ENCODE peak calls at places on chromosomes 6 and 20, in five cellular contexts. E is ovary, X is neural progenitor cell, R is breast epithelium, B is heart left ventricle. C is an unnamed sample.

GRCh38 chr6:4611441-4612129 is 164.6 kb upstream of the CDYL start:
- DNase-seq in E (no peak), X (no peak), R (no peak), B (no peak), C (no peak)

GRCh38 chr6:168118935-168119334 is 39.9 kb upstream of the FRMD1 start:
- DNase-seq in E (peak; percentile 6), X (no peak), R (no peak), B (no peak), C (peak; percentile 16)

GRCh38 chr6:13288969-13289391 is 39.4 kb downstream of the TBC1D7 start:
- DNase-seq in E (no peak), X (no peak), R (no peak), B (no peak), C (no peak)

GRCh38 chr6:307065-307814 is 15.0 kb downstream of the DUSP22 start:
- DNase-seq in E (no peak), X (no peak), R (no peak), B (peak; percentile 54), C (no peak)

GRCh38 chr20:57847104-57847503 is 137.3 kb upstream of the PMEPA1 start:
- DNase-seq in E (no peak), X (no peak), R (no peak), B (no peak), C (no peak)

GRCh38 chr20:20690676-20691476 is 21.6 kb downstream of the RALGAPA2 start:
- DNase-seq in E (no peak), X (no peak), R (no peak), B (no peak), C (no peak)

GRCh38 chr6:34047913-34048867 is 97.7 kb downstream of the GRM4 start:
- DNase-seq in E (no peak), X (no peak), R (no peak), B (no peak), C (peak; percentile 69)

GRCh38 chr20:63941282-63942060 is 14.7 kb downstream of the UCKL1 start:
- DNase-seq in E (no peak), X (peak; percentile 63), R (no peak), B (peak; percentile 55), C (peak; percentile 97)

GRCh38 chr20:40192083-40192482 is 497.0 kb downstream of the MAFB start:
- DNase-seq in E (no peak), X (no peak), R (no peak), B (no peak), C (peak; percentile 6)

GRCh38 chr6:155530219-155530834 is 74.7 kb upstream of the NOX3 start:
- DNase-seq in E (no peak), X (peak; percentile 33), R (no peak), B (no peak), C (peak; percentile 7)

GRCh38 chr6:105051941-105052471 is 95.1 kb downstream of the LIN28B start:
- DNase-seq in E (no peak), X (no peak), R (no peak), B (no peak), C (no peak)

GRCh38 chr6:82818727-82819126 is 246.9 kb downstream of the UBE3D start:
- DNase-seq in E (no peak), X (no peak), R (no peak), B (no peak), C (no peak)

GRCh38 chr6:106069478-106069877 is 16.7 kb upstream of the PRDM1 start:
- DNase-seq in E (no peak), X (no peak), R (no peak), B (no peak), C (no peak)

GRCh38 chr20:64186071-64186598 is 21.9 kb downstream of the MYT1 start:
- DNase-seq in E (no peak), X (no peak), R (no peak), B (no peak), C (no peak)

GRCh38 chr20:51275816-51276215 is 252.9 kb upstream of the KCNG1 start:
- DNase-seq in E (peak; percentile 52), X (no peak), R (no peak), B (no peak), C (no peak)

GRCh38 chr20:23541330-23541729 is 27.0 kb downstream of the CST9L start:
- DNase-seq in E (no peak), X (peak; percentile 25), R (no peak), B (no peak), C (peak; percentile 52)

DNA sequence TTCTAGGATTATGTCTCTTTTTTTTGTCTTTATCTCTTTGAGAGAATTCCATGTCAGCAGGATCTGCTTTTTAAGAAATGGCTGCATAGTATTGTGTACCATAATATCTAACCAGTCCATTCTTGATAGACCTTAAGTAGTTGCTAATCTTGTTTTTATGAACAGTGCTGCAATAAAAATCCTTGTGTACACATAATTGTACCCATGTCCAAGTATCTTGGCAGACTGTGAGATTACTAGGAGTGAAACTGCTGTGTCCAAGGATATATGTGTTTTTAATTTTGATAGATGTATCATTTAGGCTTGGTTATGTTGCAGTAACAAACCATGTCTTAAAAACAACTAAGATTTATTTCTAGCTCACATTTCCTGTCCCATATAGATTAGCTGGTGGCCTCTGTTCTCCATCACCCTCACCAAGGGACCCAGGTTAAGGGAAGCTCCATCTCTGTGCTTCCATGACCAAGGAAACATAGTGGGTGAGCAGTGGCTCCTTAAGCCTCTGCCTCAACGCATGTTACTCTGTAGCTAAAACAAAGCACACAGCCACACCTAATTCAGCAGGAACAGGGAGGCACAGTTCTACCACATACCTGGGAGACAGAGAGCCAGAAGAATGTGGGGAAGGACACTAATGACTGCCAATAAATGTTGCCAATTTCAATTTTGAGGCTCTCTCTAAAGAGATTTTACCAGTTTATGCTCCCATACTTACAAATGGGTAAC is 12.1 kb upstream of the SUMO4 start:
- DNase-seq in E (no peak), X (no peak), R (no peak), B (no peak), C (no peak)
- H3K36me3 ChIP-seq in E (no peaks in the 10 kb centered on the region), X (no peaks in the 10 kb centered on the region), R (no peaks in the 10 kb centered on the region), B (no peaks in the 10 kb centered on the region), C (no peaks in the 10 kb centered on the region)

GRCh38 chr6:11598687-11599086 is 61.1 kb downstream of the TMEM170B start:
- DNase-seq in E (no peak), X (no peak), R (no peak), B (no peak), C (no peak)
- H3K27me3 ChIP-seq in E (no peaks in the 10 kb centered on the region), X (no peaks in the 10 kb centered on the region), R (no peaks in the 10 kb centered on the region), B (no peaks in the 10 kb centered on the region), C (no peaks in the 10 kb centered on the region)

DNA sequence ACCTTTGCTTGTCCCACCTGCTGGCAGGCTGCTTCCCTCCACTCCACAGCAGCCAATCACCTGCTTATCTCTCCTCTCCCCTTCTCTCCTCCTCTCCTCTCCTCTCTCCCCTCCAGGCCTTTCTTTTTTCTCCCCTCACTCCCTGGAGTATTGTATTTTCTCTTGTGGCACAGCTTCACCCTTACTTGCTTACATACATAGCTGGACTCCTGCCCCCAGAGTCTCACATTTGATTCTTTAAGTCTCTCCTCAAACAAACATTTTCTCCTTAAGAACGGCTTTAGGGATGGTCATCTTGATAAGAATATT is 3.6 kb upstream of the LY86 start:
- DNase-seq in E (no peak), X (no peak), R (no peak), B (no peak), C (no peak)
- H3K4me3 ChIP-seq in E (no peak overlapping the region), X (no peak overlapping the region), R (no peak overlapping the region), B (no peak overlapping the region), C (no peak overlapping the region)

GRCh38 chr6:131390322-131390721 is 182.7 kb upstream of the ARG1 start:
- DNase-seq in E (no peak), X (no peak), R (no peak), B (no peak), C (no peak)
- H3K36me3 ChIP-seq in E (no peaks in the 10 kb centered on the region), X (no peaks in the 10 kb centered on the region), R (no peaks in the 10 kb centered on the region), B (no peaks in the 10 kb centered on the region), C (no peaks in the 10 kb centered on the region)

GRCh38 chr6:39091163-39091562 is 23.8 kb downstream of the SAYSD1 start:
- DNase-seq in E (no peak), X (no peak), R (no peak), B (no peak), C (no peak)

GRCh38 chr6:39090036-39090435 is 24.9 kb downstream of the SAYSD1 start:
- DNase-seq in E (no peak), X (no peak), R (no peak), B (no peak), C (no peak)

GRCh38 chr6:39093167-39093708 is 21.7 kb downstream of the SAYSD1 start:
- DNase-seq in E (no peak), X (no peak), R (no peak), B (no peak), C (no peak)

GRCh38 chr6:39095578-39095977 is 19.4 kb downstream of the SAYSD1 start:
- DNase-seq in E (no peak), X (no peak), R (no peak), B (no peak), C (no peak)

DNA sequence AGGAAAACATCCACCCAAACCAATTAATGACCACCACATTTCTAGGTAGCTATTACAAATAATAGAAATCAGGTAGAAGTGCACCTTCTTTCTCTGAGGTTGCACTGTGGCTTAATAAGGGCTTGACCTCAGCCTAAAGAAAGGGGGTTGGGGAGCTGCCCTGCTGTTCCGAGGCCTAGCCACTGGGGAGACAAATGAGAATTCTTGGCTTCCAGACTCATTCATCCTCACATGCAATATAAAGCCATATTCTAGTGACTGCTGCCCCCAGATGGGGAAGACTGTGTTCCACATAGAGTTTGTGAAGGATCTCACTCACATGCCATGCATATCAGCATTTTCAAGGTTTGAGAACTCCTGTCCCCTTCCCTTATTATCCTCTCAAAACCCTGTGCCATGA is 22.9 kb downstream of the SAYSD1 start:
- DNase-seq in E (no peak), X (peak; percentile 62), R (no peak), B (no peak), C (peak; percentile 55)
- H3K27me3 ChIP-seq in E (no peaks in the 10 kb centered on the region), X (no peaks in the 10 kb centered on the region), R (no peaks in the 10 kb centered on the region), B (no peaks in the 10 kb centered on the region), C (no peaks in the 10 kb centered on the region)

DNA sequence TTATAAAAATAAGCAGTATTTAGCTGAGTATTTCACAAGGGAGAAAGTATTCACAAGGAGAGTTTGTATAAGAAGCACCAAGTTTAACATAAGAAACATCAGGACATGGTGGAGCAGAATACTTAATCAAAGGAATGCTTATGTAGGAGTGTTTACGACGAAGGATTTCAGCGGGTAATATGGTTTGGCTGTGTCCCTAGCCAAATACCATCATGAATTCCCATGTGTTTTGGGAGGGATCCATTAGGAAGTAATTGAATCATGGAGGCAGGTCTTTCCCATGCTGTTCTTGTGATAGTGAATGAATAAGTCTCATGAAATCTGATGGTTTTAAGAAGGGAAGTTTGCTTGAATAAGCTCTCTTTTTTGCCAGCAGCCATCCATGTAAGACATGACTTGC is 1099.1 kb upstream of the ADGRB3 start:
- DNase-seq in E (no peak), X (no peak), R (no peak), B (no peak), C (no peak)
- H3K4me3 ChIP-seq in E (no peak overlapping the region), X (no peak overlapping the region), R (no peak overlapping the region), B (no peak overlapping the region), C (no peak overlapping the region)

DNA sequence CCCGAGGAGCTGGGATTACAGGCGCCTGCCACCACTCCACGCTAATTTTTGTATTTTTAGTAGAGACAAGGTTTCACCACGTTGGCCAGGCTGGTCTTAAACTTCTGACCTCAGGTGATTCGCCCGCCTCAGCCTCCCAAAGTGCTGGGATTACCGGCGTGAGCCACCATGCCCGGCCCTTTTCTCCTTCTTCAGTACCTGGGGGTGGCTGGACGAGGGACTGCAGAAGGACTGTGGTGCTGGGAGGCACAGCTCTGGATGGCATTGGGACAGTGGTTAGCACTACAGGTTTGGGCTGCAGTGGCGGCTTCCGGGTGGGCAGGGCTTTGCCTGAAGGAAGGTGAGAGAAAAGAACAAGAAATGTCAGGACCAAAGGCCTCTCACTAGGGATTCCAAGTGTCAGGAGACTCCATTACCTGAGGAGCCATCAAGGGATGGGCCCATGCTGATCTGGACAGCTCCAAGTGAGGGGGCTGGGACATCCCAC is 7.4 kb downstream of the ATF6B start:
- DNase-seq in E (no peak), X (no peak), R (no peak), B (no peak), C (no peak)
- H3K36me3 ChIP-seq in E (no peaks in the 10 kb centered on the region), X (no peaks in the 10 kb centered on the region), R (peaks cover 14% of the 10 kb centered on the region), B (peaks cover 13% of the 10 kb centered on the region), C (peaks cover 15% of the 10 kb centered on the region)